ENCODE peak calls at places on chromosome 9, in four cellular contexts. I is GM12878, E is astrocyte, Z is K562. A is an unnamed sample.
A peak's percentile ranks its signal among the peaks of the same experiment; 100 is the strongest.

GRCh38 chr9:121213136-121213806 is 11.6 kb upstream of the RAB14 start:
- DNase-seq in I (no peak), E (peak; percentile 66), Z (peak; percentile 85), A (peak; percentile 81)

GRCh38 chr9:138023394-138024124 is 146.0 kb downstream of the CACNA1B start:
- DNase-seq in I (no peak), E (no peak), Z (peak; percentile 0), A (no peak)

GRCh38 chr9:71734953-71735352 is 33.4 kb downstream of the CEMIP2 start:
- DNase-seq in I (no peak), E (peak; percentile 29), Z (no peak), A (no peak)

GRCh38 chr9:4604678-4605095 is 57.4 kb upstream of the PLPP6 start:
- DNase-seq in I (peak; percentile 50), E (peak; percentile 23), Z (peak; percentile 42), A (peak; percentile 57)

GRCh38 chr9:69936427-69936826 is 107.2 kb upstream of the MAMDC2 start:
- DNase-seq in I (no peak), E (peak; percentile 60), Z (no peak), A (peak; percentile 74)

GRCh38 chr9:119091074-119091473 is 278.2 kb downstream of the BRINP1 start:
- DNase-seq in I (no peak), E (no peak), Z (no peak), A (no peak)

GRCh38 chr9:95176755-95177319 is 140.7 kb downstream of the FANCC start:
- DNase-seq in I (no peak), E (no peak), Z (no peak), A (no peak)

GRCh38 chr9:31304576-31304975 is 1079.9 kb upstream of the ACO1 start:
- DNase-seq in I (no peak), E (peak; percentile 81), Z (no peak), A (peak; percentile 93)

GRCh38 chr9:8871396-8871795 is 1071.8 kb upstream of the DMAC1 start:
- DNase-seq in I (no peak), E (no peak), Z (no peak), A (no peak)

GRCh38 chr9:100216178-100216787 is 117.2 kb downstream of the INVS start:
- DNase-seq in I (peak; percentile 40), E (peak; percentile 10), Z (peak; percentile 66), A (peak; percentile 43)

GRCh38 chr9:92807757-92808725 is 43.4 kb upstream of the BICD2 start:
- DNase-seq in I (no peak), E (no peak), Z (no peak), A (no peak)

GRCh38 chr9:118962426-118962825 is 406.8 kb downstream of the BRINP1 start:
- DNase-seq in I (no peak), E (peak; percentile 75), Z (no peak), A (no peak)

GRCh38 chr9:86943223-86943870 is 4.0 kb downstream of the GAS1 start:
- DNase-seq in I (no peak), E (no peak), Z (no peak), A (no peak)

GRCh38 chr9:4662989-4663792 is 1.1 kb downstream of the PLPP6 start:
- DNase-seq in I (no peak), E (no peak), Z (no peak), A (no peak)

GRCh38 chr9:35756275-35756742 is 2.2 kb upstream of the MSMP start:
- DNase-seq in I (no peak), E (no peak), Z (no peak), A (no peak)

GRCh38 chr9:95137587-95138145 is 179.8 kb downstream of the FANCC start:
- DNase-seq in I (no peak), E (no peak), Z (no peak), A (no peak)

GRCh38 chr9:652896-653295 is 188.6 kb upstream of the DMRT1 start:
- DNase-seq in I (no peak), E (no peak), Z (no peak), A (no peak)

GRCh38 chr9:6843742-6844141 is 86.0 kb downstream of the KDM4C start:
- DNase-seq in I (no peak), E (no peak), Z (no peak), A (no peak)

GRCh38 chr9:124780060-124780756 is 3.3 kb downstream of the OLFML2A start:
- DNase-seq in I (no peak), E (no peak), Z (no peak), A (no peak)

GRCh38 chr9:92535940-92536850 is at the start of gene ECM2:
- DNase-seq in I (no peak), E (peak; percentile 53), Z (no peak), A (no peak)

GRCh38 chr9:37908698-37909186 is 4.8 kb upstream of the SLC25A51 start:
- DNase-seq in I (no peak), E (no peak), Z (no peak), A (peak; percentile 64)

GRCh38 chr9:34550681-34551270 is 28.0 kb upstream of the ENHO start:
- DNase-seq in I (no peak), E (no peak), Z (no peak), A (no peak)

GRCh38 chr9:68678430-68678829 is 26.6 kb upstream of the PIP5K1B start:
- DNase-seq in I (no peak), E (no peak), Z (peak; percentile 44), A (no peak)

GRCh38 chr9:6149315-6149714 is 66.3 kb upstream of the IL33 start:
- DNase-seq in I (no peak), E (no peak), Z (no peak), A (no peak)

GRCh38 chr9:128495804-128496417 is 8.6 kb upstream of the GLE1 start:
- DNase-seq in I (no peak), E (no peak), Z (no peak), A (no peak)

GRCh38 chr9:34185778-34186551 is 7.1 kb downstream of the UBAP1 start:
- DNase-seq in I (peak; percentile 51), E (peak; percentile 99), Z (peak; percentile 28), A (peak; percentile 97)

GRCh38 chr9:128987800-128988199 is 40.3 kb downstream of the NUP188 start:
- DNase-seq in I (no peak), E (peak; percentile 83), Z (no peak), A (peak; percentile 64)

GRCh38 chr9:103617046-103617445 is 477.1 kb upstream of the SMC2 start:
- DNase-seq in I (no peak), E (no peak), Z (no peak), A (no peak)

GRCh38 chr9:136725612-136726011 is 13.2 kb downstream of the DIPK1B start:
- DNase-seq in I (no peak), E (peak; percentile 32), Z (no peak), A (peak; percentile 74)

GRCh38 chr9:110555971-110556370 is 23.6 kb downstream of the SVEP1 start:
- DNase-seq in I (no peak), E (peak; percentile 88), Z (no peak), A (peak; percentile 29)

GRCh38 chr9:100160021-100160420 is 61.0 kb downstream of the INVS start:
- DNase-seq in I (peak; percentile 12), E (peak; percentile 80), Z (no peak), A (no peak)

GRCh38 chr9:107504585-107505455 is 15.3 kb upstream of the KLF4 start:
- DNase-seq in I (no peak), E (peak; percentile 78), Z (no peak), A (peak; percentile 80)

GRCh38 chr9:589723-590122 is 251.8 kb upstream of the DMRT1 start:
- DNase-seq in I (no peak), E (peak; percentile 77), Z (no peak), A (peak; percentile 11)

GRCh38 chr9:30039712-30040111 is 2344.7 kb upstream of the ACO1 start:
- DNase-seq in I (no peak), E (no peak), Z (no peak), A (no peak)
- TF ChIP-seq CTCF in I (no peak), E (no peak), Z (no peak), A (peak; percentile 3)

GRCh38 chr9:90326219-90326618 is 316.4 kb downstream of the DIRAS2 start:
- DNase-seq in I (no peak), E (peak; percentile 16), Z (no peak), A (no peak)

GRCh38 chr9:90330215-90330614 is 312.4 kb downstream of the DIRAS2 start:
- DNase-seq in I (no peak), E (no peak), Z (no peak), A (no peak)

GRCh38 chr9:90333226-90333625 is 309.4 kb downstream of the DIRAS2 start:
- DNase-seq in I (no peak), E (no peak), Z (no peak), A (no peak)

GRCh38 chr9:90331826-90332575 is 310.6 kb downstream of the DIRAS2 start:
- DNase-seq in I (no peak), E (peak; percentile 30), Z (no peak), A (no peak)
- H3K4me1 ChIP-seq in I (no peaks in the 10 kb centered on the region), E (peaks cover 8% of the 10 kb centered on the region), Z (no peaks in the 10 kb centered on the region), A (no peaks in the 10 kb centered on the region)

GRCh38 chr9:135109650-135110049 is 22.2 kb downstream of the OLFM1 start:
- DNase-seq in I (no peak), E (no peak), Z (no peak), A (no peak)
- TF ChIP-seq EZH2 in I (no peak), E (no peak), Z (no peak), A (no peak)

GRCh38 chr9:15484802-15485201 is 26.0 kb downstream of the PSIP1 start:
- DNase-seq in I (no peak), E (no peak), Z (no peak), A (no peak)

GRCh38 chr9:15491950-15492349 is 18.8 kb downstream of the PSIP1 start:
- DNase-seq in I (no peak), E (no peak), Z (no peak), A (no peak)

GRCh38 chr9:15482146-15482545 is 28.6 kb downstream of the PSIP1 start:
- DNase-seq in I (no peak), E (no peak), Z (no peak), A (no peak)

DNA sequence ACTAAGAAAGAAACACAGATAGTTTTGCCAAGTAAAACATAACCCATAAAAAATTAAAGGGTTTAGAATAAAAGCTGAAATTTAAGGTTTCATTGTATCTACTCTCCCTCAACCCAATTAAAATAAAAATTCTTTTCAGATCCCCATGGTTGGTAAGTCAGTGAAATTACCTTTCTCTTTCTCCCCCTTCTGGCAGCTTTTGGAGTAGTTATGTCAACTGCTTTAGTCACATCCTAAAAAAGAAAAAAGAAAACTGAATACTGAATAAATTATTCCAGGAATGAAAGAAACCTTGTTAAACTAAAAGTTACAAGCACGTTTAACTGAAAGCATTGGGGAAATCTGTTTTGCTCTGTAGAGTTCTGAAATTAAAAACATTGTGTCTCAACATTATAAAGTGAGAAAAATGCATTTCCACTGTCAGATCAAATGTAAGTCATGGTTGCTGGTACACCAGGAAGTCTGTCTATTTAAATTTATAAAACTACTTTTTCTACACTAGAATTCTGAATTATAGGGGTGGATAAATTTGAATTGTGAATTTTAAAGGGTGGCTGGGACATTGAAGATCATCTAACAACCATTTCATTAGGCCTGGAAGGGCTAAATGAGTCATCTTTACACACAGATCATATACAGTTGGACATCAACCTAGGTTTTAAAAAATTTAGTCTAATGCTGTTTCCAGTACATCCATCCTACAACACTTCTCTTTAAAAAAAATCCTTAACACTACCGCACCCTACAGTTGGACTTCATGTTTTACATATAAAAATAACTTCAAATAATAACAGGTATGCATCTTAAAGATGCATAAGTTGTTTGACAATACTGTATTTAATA is 24.7 kb downstream of the PSIP1 start:
- DNase-seq in I (no peak), E (no peak), Z (no peak), A (peak; percentile 6)
- TF ChIP-seq CTCF in I (peak; percentile 31), E (peak; percentile 56), Z (no peak), A (peak; percentile 25)